ENCODE peak calls at places on chromosomes 11 and 22, in six cellular contexts. One of them, this sample, is unnamed.

GRCh38 chr11:123527526-123527925 is 97.5 kb downstream of the GRAMD1B start:
- DNase-seq in choroid plexus epithelial cell: no peak
- DNase-seq in stomach: no peak
- DNase-seq in EL: no peak
- DNase-seq in RPMI7951: no peak
- DNase-seq in NCI-H524: no peak
- DNase-seq in this sample: no peak

GRCh38 chr11:3122775-3123201 is 42.3 kb downstream of the OSBPL5 start:
- DNase-seq in RPMI7951: no peak
- DNase-seq in EL: no peak
- DNase-seq in stomach: no peak
- DNase-seq in NCI-H524: no peak
- DNase-seq in choroid plexus epithelial cell: no peak
- DNase-seq in this sample: no peak

GRCh38 chr11:42397483-42397882 is 914.3 kb upstream of the API5 start:
- DNase-seq in choroid plexus epithelial cell: no peak
- DNase-seq in EL: no peak
- DNase-seq in NCI-H524: no peak
- DNase-seq in stomach: no peak
- DNase-seq in RPMI7951: no peak
- DNase-seq in this sample: no peak

GRCh38 chr22:50731811-50732624 is 6.0 kb upstream of the ACR start:
- DNase-seq in stomach: peak; percentile 60
- DNase-seq in choroid plexus epithelial cell: peak; percentile 55
- DNase-seq in EL: peak; percentile 40
- DNase-seq in NCI-H524: peak; percentile 54
- DNase-seq in RPMI7951: peak; percentile 34
- DNase-seq in this sample: peak; percentile 17

GRCh38 chr11:7759010-7759409 is 37.7 kb downstream of the OR5P2 start:
- DNase-seq in EL: no peak
- DNase-seq in choroid plexus epithelial cell: no peak
- DNase-seq in RPMI7951: no peak
- DNase-seq in stomach: no peak
- DNase-seq in NCI-H524: no peak
- DNase-seq in this sample: no peak

GRCh38 chr22:49211176-49211575 is 616.5 kb downstream of the BRD1 start:
- DNase-seq in NCI-H524: no peak
- DNase-seq in stomach: no peak
- DNase-seq in RPMI7951: no peak
- DNase-seq in EL: no peak
- DNase-seq in choroid plexus epithelial cell: no peak
- DNase-seq in this sample: no peak

GRCh38 chr22:24107668-24108067 is 73.6 kb upstream of the SUSD2 start:
- DNase-seq in choroid plexus epithelial cell: peak; percentile 73
- DNase-seq in NCI-H524: no peak
- DNase-seq in stomach: peak; percentile 61
- DNase-seq in EL: peak; percentile 74
- DNase-seq in RPMI7951: no peak
- DNase-seq in this sample: peak; percentile 65

GRCh38 chr11:111936045-111936400 is 1.1 kb upstream of the DIXDC1 start:
- DNase-seq in stomach: no peak
- DNase-seq in NCI-H524: peak; percentile 14
- DNase-seq in choroid plexus epithelial cell: no peak
- DNase-seq in EL: no peak
- DNase-seq in RPMI7951: no peak
- DNase-seq in this sample: no peak

GRCh38 chr11:7384691-7385090 is 100.6 kb upstream of the OLFML1 start:
- DNase-seq in NCI-H524: no peak
- DNase-seq in choroid plexus epithelial cell: no peak
- DNase-seq in EL: no peak
- DNase-seq in stomach: no peak
- DNase-seq in RPMI7951: no peak
- DNase-seq in this sample: no peak